ENCODE peak calls at places on chromosomes 1 and 21, in ten cellular contexts. C is tibial nerve, F is sigmoid colon, U is K562, Q is transverse colon, Z is A549, E is upper lobe of left lung, L is GM12878, B is SK-N-SH, J is stomach. W is an unnamed sample.

GRCh38 chr1:177138347-177138746 is 26.2 kb downstream of the ASTN1 start:
- DNase-seq in C (no peak), F (no peak), U (no peak), Q (no peak), Z (no peak), E (no peak), L (no peak), B (no peak), J (no peak), W (no peak)

GRCh38 chr1:60833173-60833572 is 249.2 kb upstream of the NFIA start:
- DNase-seq in C (no peak), F (no peak), U (no peak), Q (peak; percentile 64), Z (no peak), E (no peak), L (no peak), B (no peak), J (no peak), W (no peak)

GRCh38 chr1:193185861-193186714 is at the start of gene B3GALT2:
- DNase-seq in C (peak; percentile 21), F (peak; percentile 63), U (no peak), Q (peak; percentile 32), Z (no peak), E (peak; percentile 33), L (no peak), B (peak; percentile 19), J (no peak), W (no peak)

GRCh38 chr1:199226163-199226562 is 587.3 kb downstream of the PTPRC start:
- DNase-seq in C (no peak), F (no peak), U (no peak), Q (no peak), Z (no peak), E (no peak), L (peak; percentile 16), B (no peak), J (no peak), W (no peak)

GRCh38 chr1:40898434-40898900 is 36.3 kb upstream of the CITED4 start:
- DNase-seq in C (no peak), F (no peak), U (no peak), Q (no peak), Z (no peak), E (no peak), L (peak; percentile 27), B (no peak), J (peak; percentile 45), W (no peak)

GRCh38 chr1:174028495-174028894 is 6.3 kb upstream of the RC3H1 start:
- DNase-seq in C (no peak), F (no peak), U (no peak), Q (no peak), Z (no peak), E (no peak), L (no peak), B (no peak), J (no peak), W (no peak)

GRCh38 chr1:96464159-96464558 is 257.4 kb upstream of the PTBP2 start:
- DNase-seq in C (no peak), F (no peak), U (no peak), Q (no peak), Z (no peak), E (no peak), L (no peak), B (no peak), J (no peak), W (no peak)

GRCh38 chr21:44730951-44731579 is 19.7 kb upstream of the TSPEAR start:
- DNase-seq in C (no peak), F (no peak), U (peak; percentile 51), Q (no peak), Z (no peak), E (no peak), L (no peak), B (no peak), J (no peak), W (no peak)

GRCh38 chr1:118982281-118982680 is 5.9 kb downstream of the TBX15 start:
- DNase-seq in C (no peak), F (no peak), U (no peak), Q (no peak), Z (no peak), E (no peak), L (no peak), B (peak; percentile 3), J (no peak), W (no peak)

GRCh38 chr1:19079983-19080472 is 123.6 kb upstream of the IFFO2 start:
- DNase-seq in C (no peak), F (no peak), U (no peak), Q (no peak), Z (no peak), E (no peak), L (no peak), B (no peak), J (peak; percentile 65), W (no peak)
- TF ChIP-seq EP300 in C (no peak), F (no peak), U (no peak), Q (no peak), Z (no peak), E (no peak), L (no peak), B (no peak), J (no peak), W (no peak)

GRCh38 chr21:31136891-31137290 is 98.6 kb upstream of the KRTAP19-8 start:
- DNase-seq in C (no peak), F (no peak), U (no peak), Q (no peak), Z (no peak), E (no peak), L (peak; percentile 47), B (peak; percentile 42), J (no peak), W (no peak)
- TF ChIP-seq CTCF in C (no peak), F (no peak), U (no peak), Q (no peak), Z (no peak), E (no peak), L (peak; percentile 36), B (no peak), J (no peak), W (no peak)

GRCh38 chr1:221548942-221549341 is 192.9 kb downstream of the DUSP10 start:
- DNase-seq in C (no peak), F (no peak), U (no peak), Q (no peak), Z (no peak), E (no peak), L (no peak), B (no peak), J (no peak), W (no peak)

GRCh38 chr1:221541296-221541695 is 200.6 kb downstream of the DUSP10 start:
- DNase-seq in C (no peak), F (no peak), U (no peak), Q (no peak), Z (no peak), E (no peak), L (no peak), B (no peak), J (no peak), W (no peak)

DNA sequence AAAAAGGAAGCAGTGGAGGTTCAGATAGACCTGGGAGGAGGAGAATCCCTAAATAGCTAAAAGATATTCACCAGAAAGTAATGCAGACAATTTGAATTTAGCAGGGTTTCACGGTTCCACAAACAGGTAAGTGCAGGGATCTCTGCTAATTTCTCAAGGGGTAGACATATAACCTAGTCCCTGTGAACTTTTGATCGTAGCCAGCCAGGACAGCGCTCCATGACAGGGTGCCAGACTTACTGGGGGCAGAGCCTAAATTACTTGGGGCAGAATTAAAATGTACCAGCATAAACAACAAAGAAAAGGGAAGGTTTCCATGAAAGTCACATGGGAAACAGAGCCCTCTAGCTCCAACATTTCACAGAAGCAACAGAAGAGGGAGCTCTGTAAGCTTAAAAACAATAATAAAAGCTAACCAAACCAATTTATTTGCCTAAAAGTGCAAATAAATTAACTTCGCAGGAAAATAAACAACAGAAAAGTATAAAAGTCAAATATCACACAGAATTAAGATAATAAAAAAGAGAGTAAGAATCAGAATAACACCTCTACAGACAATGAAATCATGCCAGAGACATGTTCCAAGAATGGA is 198.3 kb downstream of the DUSP10 start:
- DNase-seq in C (no peak), F (no peak), U (no peak), Q (no peak), Z (no peak), E (no peak), L (no peak), B (peak; percentile 21), J (no peak), W (no peak)
- TF ChIP-seq EP300 in C (no peak), F (no peak), U (no peak), Q (no peak), Z (no peak), E (no peak), L (no peak), B (no peak), J (no peak), W (no peak)

GRCh38 chr1:201827321-201828281 is 1.4 kb upstream of the IPO9 start:
- DNase-seq in C (no peak), F (no peak), U (no peak), Q (no peak), Z (no peak), E (peak; percentile 31), L (no peak), B (no peak), J (no peak), W (no peak)

GRCh38 chr1:201828451-201828819 is 522 bp upstream of the IPO9 start:
- DNase-seq in C (no peak), F (no peak), U (no peak), Q (no peak), Z (no peak), E (no peak), L (no peak), B (no peak), J (no peak), W (no peak)

GRCh38 chr1:201825245-201825644 is 3.7 kb upstream of the IPO9 start:
- DNase-seq in C (no peak), F (no peak), U (no peak), Q (no peak), Z (no peak), E (no peak), L (no peak), B (no peak), J (no peak), W (no peak)

GRCh38 chr1:201828820-201829774 is at the start of gene IPO9:
- DNase-seq in C (peak; percentile 97), F (peak; percentile 96), U (peak; percentile 99), Q (peak; percentile 97), Z (peak; percentile 96), E (peak; percentile 92), L (peak; percentile 76), B (peak; percentile 99), J (peak; percentile 97), W (peak; percentile 90)

DNA sequence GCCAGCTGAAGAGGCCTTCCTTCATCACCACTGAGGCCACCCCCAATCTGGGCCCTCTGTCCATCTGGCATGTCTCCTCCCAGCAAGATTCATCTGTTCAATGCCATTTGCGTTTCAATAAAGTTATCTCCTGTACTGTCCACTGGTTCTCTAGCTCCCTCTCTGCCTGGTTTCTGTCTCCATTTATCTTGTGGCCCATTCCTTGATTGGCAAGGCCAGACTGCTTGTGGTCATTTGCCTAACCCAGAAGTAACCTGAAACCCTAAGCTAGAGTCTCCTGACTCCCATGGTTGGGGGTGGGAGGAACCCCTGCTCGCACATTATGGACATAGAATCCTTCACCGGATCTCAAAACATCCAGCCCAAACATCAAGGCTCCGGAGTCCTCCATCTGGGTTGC is 2.1 kb upstream of the IPO9 start:
- DNase-seq in C (no peak), F (no peak), U (no peak), Q (no peak), Z (no peak), E (no peak), L (no peak), B (no peak), J (no peak), W (no peak)
- TF ChIP-seq CTCF in C (no peak), F (no peak), U (no peak), Q (no peak), Z (no peak), E (no peak), L (no peak), B (peak; percentile 11), J (no peak), W (no peak)